ENCODE peak calls at places on chromosomes 1 and 21, in nine cellular contexts. M is RWPE1; V is NCI-H2107; T is stimulated activated CD4-positive, alpha-beta T cell treated with anti-CD3 and anti-CD28 coated beads, Interleukin-2, amount 100 ng/mL, for 48 hours; I is activated gamma-delta T cell treated with anti-CD3 and anti-CD28 coated beads, Interleukin-2, amount 50 U/mL, for 16 hours; R is SW480; S is neural progenitor cell; A is CD8-positive, alpha-beta T cell; C is GM13976. B is an unnamed sample.
A peak's percentile ranks its signal among the peaks of the same experiment; 100 is the strongest.

GRCh38 chr21:43337901-43338655 is 88.9 kb downstream of the SIK1 start:
- DNase-seq in M (no peak), V (no peak), T (no peak), I (no peak), R (no peak), S (no peak), A (no peak), C (no peak), B (no peak)

GRCh38 chr1:10793129-10793651 is 3.3 kb downstream of the CASZ1 start:
- DNase-seq in M (no peak), V (no peak), T (no peak), I (no peak), R (peak; percentile 87), S (peak; percentile 66), A (no peak), C (no peak), B (no peak)

GRCh38 chr1:96565546-96565945 is 156.0 kb upstream of the PTBP2 start:
- DNase-seq in M (no peak), V (no peak), T (no peak), I (no peak), R (no peak), S (no peak), A (no peak), C (no peak), B (no peak)

GRCh38 chr1:116128669-116129068 is 17.5 kb downstream of the MAB21L3 start:
- DNase-seq in M (no peak), V (no peak), T (peak; percentile 34), I (peak; percentile 26), R (no peak), S (no peak), A (peak; percentile 50), C (no peak), B (no peak)

GRCh38 chr1:22801347-22801746 is 90.7 kb downstream of the EPHB2 start:
- DNase-seq in M (no peak), V (no peak), T (no peak), I (no peak), R (no peak), S (no peak), A (no peak), C (no peak), B (no peak)

GRCh38 chr1:239225396-239225795 is 161.0 kb upstream of the CHRM3 start:
- DNase-seq in M (no peak), V (no peak), T (no peak), I (no peak), R (no peak), S (no peak), A (no peak), C (no peak), B (no peak)

GRCh38 chr1:68490046-68490651 is 6.7 kb downstream of the DEPDC1 start:
- DNase-seq in M (no peak), V (no peak), T (no peak), I (no peak), R (no peak), S (no peak), A (no peak), C (no peak), B (no peak)

GRCh38 chr1:16617101-16617727 is 3.9 kb upstream of the NBPF1 start:
- DNase-seq in M (no peak), V (no peak), T (no peak), I (no peak), R (no peak), S (peak; percentile 83), A (peak; percentile 15), C (peak; percentile 49), B (no peak)

GRCh38 chr1:32811265-32811664 is 5.9 kb downstream of the YARS1 start:
- DNase-seq in M (no peak), V (no peak), T (no peak), I (no peak), R (no peak), S (no peak), A (no peak), C (no peak), B (no peak)

GRCh38 chr1:10045480-10046355 is 13.0 kb downstream of the UBE4B start:
- DNase-seq in M (no peak), V (no peak), T (no peak), I (no peak), R (no peak), S (no peak), A (no peak), C (no peak), B (no peak)

GRCh38 chr1:19651141-19651737 is 7.1 kb downstream of the NBL1 start:
- DNase-seq in M (no peak), V (no peak), T (no peak), I (no peak), R (no peak), S (peak; percentile 75), A (peak; percentile 54), C (peak; percentile 88), B (peak; percentile 68)

GRCh38 chr21:26506951-26507350 is 66.1 kb downstream of the CYYR1 start:
- DNase-seq in M (peak; percentile 64), V (no peak), T (no peak), I (no peak), R (no peak), S (no peak), A (no peak), C (no peak), B (no peak)

GRCh38 chr1:57209495-57209894 is 214.4 kb downstream of the DAB1 start:
- DNase-seq in M (no peak), V (no peak), T (no peak), I (no peak), R (no peak), S (no peak), A (no peak), C (no peak), B (no peak)

GRCh38 chr1:176462671-176463225 is at the start of gene PAPPA2:
- DNase-seq in M (no peak), V (no peak), T (no peak), I (no peak), R (no peak), S (no peak), A (no peak), C (no peak), B (no peak)

GRCh38 chr1:41482001-41482765 is 2.3 kb downstream of the EDN2 start:
- DNase-seq in M (peak; percentile 57), V (peak; percentile 39), T (no peak), I (no peak), R (no peak), S (no peak), A (no peak), C (no peak), B (no peak)

GRCh38 chr1:10635385-10635896 is 160.7 kb downstream of the PEX14 start:
- DNase-seq in M (peak; percentile 93), V (no peak), T (no peak), I (no peak), R (peak; percentile 46), S (no peak), A (no peak), C (no peak), B (no peak)

GRCh38 chr21:29586696-29587095 is 288.0 kb downstream of the BACH1 start:
- DNase-seq in M (no peak), V (no peak), T (no peak), I (no peak), R (no peak), S (no peak), A (no peak), C (no peak), B (no peak)

GRCh38 chr1:154847891-154848290 is 22.2 kb downstream of the KCNN3 start:
- DNase-seq in M (no peak), V (no peak), T (no peak), I (no peak), R (no peak), S (no peak), A (no peak), C (no peak), B (no peak)

GRCh38 chr1:151311589-151312331 is 15.5 kb downstream of the PI4KB start:
- DNase-seq in M (peak; percentile 99), V (no peak), T (peak; percentile 70), I (peak; percentile 70), R (peak; percentile 95), S (no peak), A (peak; percentile 70), C (no peak), B (no peak)

B was measured in HAP-1.